ENCODE peak calls at places on chromosomes 16 and 17, in ten cellular contexts. U is fibroblast of lung; W is tibial nerve; P is A549; V is naive thymus-derived CD4-positive, alpha-beta T cell; T is cardiac muscle cell; L is OCI-LY7; E is SJSA1; Q is Peyer's patch; O is effector memory CD4-positive, alpha-beta T cell. F is an unnamed sample.

GRCh38 chr17:43171761-43172487 is 910 bp downstream of the NBR1 start:
- DNase-seq in U (peak), P (peak), T (peak), Q (no peak), W (peak), V (peak), L (peak), O (no peak), E (peak), F (peak)

GRCh38 chr17:76422860-76423259 is 30.1 kb downstream of the UBE2O start:
- DNase-seq in Q (peak), U (no peak), O (no peak), E (no peak), L (no peak), T (no peak), V (no peak), P (no peak), W (no peak), F (no peak)

GRCh38 chr17:17540278-17540906 is 44.2 kb upstream of the RASD1 start:
- DNase-seq in E (no peak), L (no peak), T (no peak), U (no peak), Q (no peak), P (no peak), V (no peak), O (no peak), W (no peak), F (no peak)

GRCh38 chr17:36939059-36939943 is 2.0 kb downstream of the LHX1 start:
- DNase-seq in W (no peak), L (no peak), T (no peak), V (peak), U (no peak), E (no peak), Q (no peak), P (no peak), O (no peak), F (no peak)

GRCh38 chr16:28826141-28826540 is 3.3 kb downstream of the ATXN2L start:
- DNase-seq in L (no peak), E (no peak), O (no peak), P (no peak), Q (no peak), W (no peak), V (no peak), U (no peak), T (peak), F (no peak)

GRCh38 chr16:89315271-89315670 is 97.8 kb downstream of the ZNF778 start:
- DNase-seq in P (no peak), U (no peak), E (no peak), W (no peak), V (no peak), L (no peak), O (no peak), T (no peak), Q (no peak), F (no peak)

GRCh38 chr17:29760771-29761682 is 138.3 kb upstream of the CORO6 start:
- DNase-seq in E (peak), O (peak), W (peak), L (peak), U (peak), T (peak), Q (peak), V (peak), P (peak), F (peak)

GRCh38 chr16:66695474-66695934 is 1.0 kb downstream of the CMTM4 start:
- DNase-seq in L (no peak), V (peak), T (no peak), P (no peak), E (no peak), O (no peak), W (no peak), U (no peak), Q (no peak), F (peak)

GRCh38 chr16:66409156-66409555 is 17.9 kb upstream of the BEAN1 start:
- DNase-seq in T (peak), U (peak), P (no peak), V (no peak), W (no peak), O (no peak), Q (no peak), L (no peak), E (peak), F (no peak)

DNA sequence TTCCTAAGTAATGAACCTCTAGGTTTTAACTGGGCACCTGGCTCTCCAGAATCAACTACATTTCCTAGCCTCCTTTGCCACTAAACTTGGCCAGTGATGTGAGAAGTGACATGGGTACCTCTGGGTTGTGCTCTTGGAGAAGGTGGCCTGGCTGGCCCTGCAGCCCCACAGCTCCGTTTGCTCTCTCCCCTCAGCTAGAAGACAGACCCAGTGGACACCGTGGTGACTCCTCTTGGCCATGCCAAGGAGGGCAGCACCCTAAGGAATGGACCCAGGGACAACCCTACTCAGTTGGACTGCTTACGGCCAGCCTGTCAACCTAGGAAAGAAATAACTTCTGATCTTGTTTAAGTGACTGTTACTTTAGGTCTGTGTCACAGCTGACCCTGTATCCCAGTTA is 151.4 kb downstream of the TMEM132E start:
- DNase-seq in V (no peak), P (no peak), U (no peak), W (no peak), Q (no peak), O (no peak), T (no peak), L (no peak), E (no peak), F (no peak)
- H3K27ac ChIP-seq in V (no peak), P (no peak), U (no peak), W (no peak), Q (no peak), O (no peak), T (no peak), L (no peak), E (no peak), F (no peak)

GRCh38 chr17:79950306-79950705 is 85.4 kb downstream of the TBC1D16 start:
- DNase-seq in P (no peak), Q (peak), W (no peak), T (no peak), E (no peak), V (no peak), O (no peak), L (no peak), U (no peak), F (peak)

GRCh38 chr17:79947351-79948031 is 88.2 kb downstream of the TBC1D16 start:
- DNase-seq in V (no peak), T (peak), Q (no peak), L (no peak), E (no peak), P (no peak), O (no peak), U (peak), W (no peak), F (peak)

GRCh38 chr17:79948918-79949645 is 86.6 kb downstream of the TBC1D16 start:
- DNase-seq in W (no peak), U (no peak), E (no peak), T (no peak), V (no peak), Q (no peak), O (no peak), L (no peak), P (no peak), F (peak)

GRCh38 chr17:79949646-79950292 is 85.9 kb downstream of the TBC1D16 start:
- DNase-seq in V (no peak), Q (no peak), P (no peak), W (no peak), E (no peak), L (no peak), O (no peak), T (no peak), U (no peak), F (no peak)

DNA sequence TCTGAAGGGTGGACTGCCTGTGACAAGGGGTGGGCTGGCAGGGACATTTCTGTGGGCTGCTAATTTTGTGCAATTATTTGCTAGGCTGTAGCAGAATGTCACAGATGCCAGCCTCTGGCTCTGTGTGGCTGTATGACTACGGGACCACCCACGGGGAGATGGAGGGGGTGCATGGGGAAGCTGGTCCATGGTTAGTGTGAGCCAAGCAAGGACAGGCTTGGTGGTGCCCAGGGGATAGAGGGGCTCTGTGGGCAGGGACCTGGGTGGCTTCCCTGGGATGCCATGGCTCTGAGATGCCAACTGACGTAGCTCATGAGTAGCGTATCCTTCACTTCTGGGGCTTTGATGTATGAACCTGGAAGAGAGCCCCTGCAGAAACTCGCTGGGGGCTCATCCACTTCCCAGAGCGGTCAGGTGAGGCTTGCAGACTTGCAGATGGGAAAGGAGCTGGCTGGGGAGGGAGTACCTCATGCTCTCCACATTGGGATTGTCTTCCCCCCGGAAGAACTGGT is 87.2 kb downstream of the TBC1D16 start:
- DNase-seq in P (no peak), E (peak), O (no peak), U (no peak), Q (peak), L (no peak), V (no peak), T (no peak), W (no peak), F (peak)
- H3K4me3 ChIP-seq in P (no peak), E (no peak), O (no peak), U (no peak), Q (no peak), L (no peak), V (no peak), T (no peak), W (no peak), F (no peak)

GRCh38 chr17:73293031-73293430 is 18.8 kb downstream of the CDC42EP4 start:
- DNase-seq in Q (no peak), P (no peak), V (no peak), U (no peak), O (no peak), L (no peak), W (no peak), T (no peak), E (no peak), F (peak)
- H3K27ac ChIP-seq in Q (peak), P (peak), V (no peak), U (peak), O (no peak), L (no peak), W (peak), T (peak), E (peak), F (peak)

GRCh38 chr16:21554795-21555585 is 44.4 kb upstream of the METTL9 start:
- DNase-seq in L (peak), T (peak), V (peak), W (peak), O (peak), E (peak), P (peak), Q (peak), U (peak), F (peak)
- H3K4me3 ChIP-seq in L (peak), T (no peak), V (peak), W (no peak), O (no peak), E (no peak), P (no peak), Q (peak), U (no peak), F (peak)

GRCh38 chr16:88087517-88087877 is 136.3 kb downstream of the BANP start:
- DNase-seq in V (no peak), U (no peak), E (peak), W (no peak), L (no peak), T (no peak), Q (no peak), P (no peak), O (no peak), F (no peak)
- H3K27ac ChIP-seq in V (no peak), U (no peak), E (peak), W (no peak), L (no peak), T (no peak), Q (no peak), P (no peak), O (no peak), F (no peak)